ENCODE peak calls at places on chromosomes 13 and 19, in four cellular contexts. One of them, this sample, is unnamed.

GRCh38 chr19:32767951-32768679 is 48.5 kb downstream of the TDRD12 start:
- DNase-seq in fibroblast of lung: no peak
- DNase-seq in stimulated activated CD8-positive, alpha-beta memory T cell treated with anti-CD3 and anti-CD28 coated beads, Interleukin-15, amount 100 ng/mL, for 48 hours: no peak
- DNase-seq in SHP77: peak; percentile 23
- DNase-seq in this sample: no peak

GRCh38 chr19:49155830-49156346 is 692 bp upstream of the HRC start:
- DNase-seq in fibroblast of lung: no peak
- DNase-seq in stimulated activated CD8-positive, alpha-beta memory T cell treated with anti-CD3 and anti-CD28 coated beads, Interleukin-15, amount 100 ng/mL, for 48 hours: no peak
- DNase-seq in SHP77: no peak
- DNase-seq in this sample: no peak

GRCh38 chr19:7069904-7070226 is 362 bp downstream of the ZNF557 start:
- DNase-seq in stimulated activated CD8-positive, alpha-beta memory T cell treated with anti-CD3 and anti-CD28 coated beads, Interleukin-15, amount 100 ng/mL, for 48 hours: no peak
- DNase-seq in fibroblast of lung: no peak
- DNase-seq in SHP77: no peak
- DNase-seq in this sample: no peak

GRCh38 chr19:3479819-3480215 is 508 bp downstream of the SMIM24 start:
- DNase-seq in fibroblast of lung: no peak
- DNase-seq in SHP77: peak; percentile 9
- DNase-seq in stimulated activated CD8-positive, alpha-beta memory T cell treated with anti-CD3 and anti-CD28 coated beads, Interleukin-15, amount 100 ng/mL, for 48 hours: no peak
- DNase-seq in this sample: peak; percentile 46

GRCh38 chr19:23991170-23991569 is 76.5 kb downstream of the ZNF726 start:
- DNase-seq in stimulated activated CD8-positive, alpha-beta memory T cell treated with anti-CD3 and anti-CD28 coated beads, Interleukin-15, amount 100 ng/mL, for 48 hours: no peak
- DNase-seq in SHP77: peak; percentile 96
- DNase-seq in fibroblast of lung: peak; percentile 47
- DNase-seq in this sample: no peak

GRCh38 chr19:28313633-28314032 is 899.3 kb downstream of the UQCRFS1 start:
- DNase-seq in SHP77: no peak
- DNase-seq in fibroblast of lung: peak; percentile 99
- DNase-seq in stimulated activated CD8-positive, alpha-beta memory T cell treated with anti-CD3 and anti-CD28 coated beads, Interleukin-15, amount 100 ng/mL, for 48 hours: no peak
- DNase-seq in this sample: peak; percentile 23

GRCh38 chr19:1000095-1000494 is at the start of gene GRIN3B:
- DNase-seq in stimulated activated CD8-positive, alpha-beta memory T cell treated with anti-CD3 and anti-CD28 coated beads, Interleukin-15, amount 100 ng/mL, for 48 hours: peak; percentile 61
- DNase-seq in fibroblast of lung: no peak
- DNase-seq in SHP77: no peak
- DNase-seq in this sample: peak; percentile 54

GRCh38 chr19:16509141-16510061 is 13.2 kb downstream of the C19orf44 start:
- DNase-seq in stimulated activated CD8-positive, alpha-beta memory T cell treated with anti-CD3 and anti-CD28 coated beads, Interleukin-15, amount 100 ng/mL, for 48 hours: no peak
- DNase-seq in SHP77: no peak
- DNase-seq in fibroblast of lung: peak; percentile 60
- DNase-seq in this sample: no peak

GRCh38 chr13:43815204-43815603 is 28.4 kb upstream of the ENOX1 start:
- DNase-seq in fibroblast of lung: peak; percentile 96
- DNase-seq in stimulated activated CD8-positive, alpha-beta memory T cell treated with anti-CD3 and anti-CD28 coated beads, Interleukin-15, amount 100 ng/mL, for 48 hours: no peak
- DNase-seq in SHP77: no peak
- DNase-seq in this sample: peak; percentile 30

GRCh38 chr13:107124129-107124718 is 556.3 kb upstream of the ARGLU1 start:
- DNase-seq in SHP77: peak; percentile 15
- DNase-seq in fibroblast of lung: peak; percentile 9
- DNase-seq in stimulated activated CD8-positive, alpha-beta memory T cell treated with anti-CD3 and anti-CD28 coated beads, Interleukin-15, amount 100 ng/mL, for 48 hours: no peak
- DNase-seq in this sample: peak; percentile 16

GRCh38 chr19:29542776-29543175 is 17.0 kb downstream of the VSTM2B start:
- DNase-seq in fibroblast of lung: no peak
- DNase-seq in SHP77: no peak
- DNase-seq in stimulated activated CD8-positive, alpha-beta memory T cell treated with anti-CD3 and anti-CD28 coated beads, Interleukin-15, amount 100 ng/mL, for 48 hours: no peak
- DNase-seq in this sample: no peak